ENCODE peak calls at places on chromosome 21, in five cellular contexts. M is activated B cell treated with CpG ODN at 0.5 μM for 24 hours, N is neural progenitor cell, Q is hepatocyte, W is GM13976. H is an unnamed sample.

GRCh38 chr21:36513430-36513829 is 33.5 kb upstream of the CLDN14 start:
- DNase-seq in W (no peak), N (no peak), M (peak), Q (no peak), H (no peak)

GRCh38 chr21:42820513-42821465 is 58.5 kb downstream of the WDR4 start:
- DNase-seq in N (no peak), M (no peak), Q (peak), W (no peak), H (peak)

GRCh38 chr21:36245115-36245514 is 74.9 kb upstream of the MORC3 start:
- DNase-seq in W (no peak), N (no peak), M (no peak), Q (no peak), H (no peak)

GRCh38 chr21:46550511-46550941 is 54.4 kb downstream of the S100B start:
- DNase-seq in M (no peak), N (no peak), Q (no peak), W (no peak), H (no peak)

GRCh38 chr21:41521489-41522027 is 13.6 kb upstream of the TMPRSS2 start:
- DNase-seq in Q (no peak), W (no peak), N (no peak), M (no peak), H (no peak)

GRCh38 chr21:37575536-37576083 is 209.0 kb downstream of the DYRK1A start:
- DNase-seq in Q (no peak), N (no peak), W (no peak), M (no peak), H (no peak)

GRCh38 chr21:42578761-42579415 is 65.2 kb downstream of the SLC37A1 start:
- DNase-seq in W (no peak), M (no peak), Q (no peak), N (no peak), H (no peak)

GRCh38 chr21:46560568-46561447 is 44.1 kb downstream of the S100B start:
- DNase-seq in W (no peak), M (no peak), N (no peak), Q (no peak), H (no peak)

GRCh38 chr21:42213082-42213774 is 5.7 kb upstream of the ABCG1 start:
- DNase-seq in W (no peak), N (no peak), M (no peak), Q (no peak), H (no peak)

GRCh38 chr21:34782666-34783365 is 114.0 kb downstream of the CLIC6 start:
- DNase-seq in W (no peak), N (no peak), M (no peak), Q (no peak), H (no peak)

GRCh38 chr21:25560151-25560783 is 47.0 kb downstream of the MRPL39 start:
- DNase-seq in N (no peak), M (no peak), Q (no peak), W (no peak), H (no peak)

GRCh38 chr21:25103500-25104207 is 503.6 kb downstream of the MRPL39 start:
- DNase-seq in M (no peak), Q (no peak), N (no peak), W (no peak), H (no peak)

GRCh38 chr21:46515109-46515508 is 56.4 kb downstream of the DIP2A start:
- DNase-seq in Q (no peak), W (no peak), M (no peak), N (no peak), H (no peak)

GRCh38 chr21:21010228-21010627 is 12.0 kb downstream of the NCAM2 start:
- DNase-seq in W (no peak), M (no peak), Q (no peak), N (no peak), H (no peak)

GRCh38 chr21:42559326-42559725 is 45.7 kb downstream of the SLC37A1 start:
- DNase-seq in M (no peak), W (no peak), Q (no peak), N (no peak), H (no peak)

GRCh38 chr21:29265690-29266479 is 32.8 kb upstream of the BACH1 start:
- DNase-seq in N (no peak), Q (no peak), W (no peak), M (no peak), H (no peak)

GRCh38 chr21:40095477-40095876 is 228.2 kb downstream of the PCP4 start:
- DNase-seq in Q (no peak), M (no peak), W (no peak), N (no peak), H (no peak)

GRCh38 chr21:46452719-46453118 is 6.0 kb upstream of the DIP2A start:
- DNase-seq in Q (no peak), M (no peak), N (no peak), W (no peak), H (no peak)

GRCh38 chr21:42161401-42161956 is 57.5 kb upstream of the ABCG1 start:
- DNase-seq in W (no peak), M (no peak), N (no peak), Q (no peak), H (no peak)

GRCh38 chr21:19048088-19048672 is 644.6 kb upstream of the TMPRSS15 start:
- DNase-seq in Q (peak), W (no peak), M (no peak), N (no peak), H (no peak)

GRCh38 chr21:42654179-42654912 is 925 bp downstream of the PDE9A start:
- DNase-seq in M (no peak), Q (peak), N (peak), W (peak), H (no peak)

GRCh38 chr21:42653492-42654061 is at the start of gene PDE9A:
- DNase-seq in Q (peak), N (peak), W (peak), M (no peak), H (peak)

GRCh38 chr21:46394819-46395152 is 63.9 kb upstream of the DIP2A start:
- DNase-seq in M (no peak), N (no peak), Q (no peak), W (no peak), H (no peak)

GRCh38 chr21:42903817-42904216 is 10.7 kb downstream of the NDUFV3 start:
- DNase-seq in M (no peak), W (no peak), Q (no peak), N (no peak), H (no peak)

GRCh38 chr21:45293726-45294401 is 6.2 kb upstream of the POFUT2 start:
- DNase-seq in W (no peak), Q (peak), M (peak), N (no peak), H (no peak)

GRCh38 chr21:45291613-45292398 is 4.1 kb upstream of the POFUT2 start:
- DNase-seq in N (no peak), Q (peak), M (no peak), W (no peak), H (peak)

GRCh38 chr21:45294509-45295291 is 7.0 kb upstream of the POFUT2 start:
- DNase-seq in Q (peak), N (no peak), M (peak), W (no peak), H (no peak)

GRCh38 chr21:45292399-45293213 is 4.9 kb upstream of the POFUT2 start:
- DNase-seq in N (peak), W (peak), Q (peak), M (peak), H (peak)

GRCh38 chr21:45293214-45293725 is 5.6 kb upstream of the POFUT2 start:
- DNase-seq in M (no peak), W (no peak), N (no peak), Q (peak), H (no peak)
- TF ChIP-seq CTCF in M (no peak), W (no peak), N (no peak), Q (no peak), H (no peak)

GRCh38 chr21:26845066-26845749 is at the start of gene ADAMTS1:
- DNase-seq in Q (peak), W (peak), M (no peak), N (peak), H (peak)

GRCh38 chr21:26844258-26845065 is 747 bp downstream of the ADAMTS1 start:
- DNase-seq in M (no peak), N (peak), Q (peak), W (no peak), H (peak)

GRCh38 chr21:26842976-26843911 is 2.0 kb downstream of the ADAMTS1 start:
- DNase-seq in N (peak), M (no peak), Q (peak), W (no peak), H (peak)

GRCh38 chr21:26842300-26842699 is 2.9 kb downstream of the ADAMTS1 start:
- DNase-seq in W (no peak), N (no peak), M (no peak), Q (no peak), H (no peak)

DNA sequence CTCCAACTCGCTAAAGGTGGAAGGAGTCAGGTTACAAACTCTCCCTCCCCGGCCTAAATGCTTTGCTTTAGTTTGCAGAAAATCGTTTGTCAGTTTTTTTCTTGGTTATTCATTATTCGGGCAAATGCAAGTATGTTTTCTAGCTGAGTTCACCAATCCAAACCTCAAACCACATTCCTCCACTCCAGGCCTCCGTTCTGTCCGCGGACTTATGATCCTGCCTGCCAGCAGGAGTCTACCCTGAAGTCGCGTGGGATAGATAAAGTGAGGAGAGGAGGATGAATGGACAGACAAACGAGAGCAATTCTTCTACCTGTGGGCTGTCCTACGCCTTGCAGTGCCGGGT is 1.3 kb downstream of the ADAMTS1 start:
- DNase-seq in N (peak), M (no peak), Q (peak), W (no peak), H (no peak)
- TF ChIP-seq CTCF in N (no peak), M (no peak), Q (no peak), W (no peak), H (no peak)

GRCh38 chr21:15729674-15730483 is at the start of gene USP25:
- DNase-seq in N (peak), Q (peak), W (peak), M (peak), H (peak)
- TF ChIP-seq CTCF in N (no peak), Q (no peak), W (peak), M (no peak), H (no peak)

GRCh38 chr21:17930102-17930501 is 110.9 kb upstream of the C21orf91 start:
- DNase-seq in N (peak), Q (no peak), M (no peak), W (no peak), H (no peak)

GRCh38 chr21:17929514-17929913 is 110.4 kb upstream of the C21orf91 start:
- DNase-seq in Q (no peak), M (no peak), N (peak), W (no peak), H (no peak)

GRCh38 chr21:17921579-17922530 is 102.7 kb upstream of the C21orf91 start:
- DNase-seq in M (no peak), Q (peak), W (no peak), N (no peak), H (no peak)

GRCh38 chr21:17925000-17925610 is 105.9 kb upstream of the C21orf91 start:
- DNase-seq in W (peak), N (peak), M (no peak), Q (peak), H (no peak)

GRCh38 chr21:17925900-17926299 is 106.7 kb upstream of the C21orf91 start:
- DNase-seq in W (no peak), M (no peak), Q (peak), N (peak), H (no peak)
- TF ChIP-seq CTCF in W (peak), M (no peak), Q (peak), N (peak), H (no peak)

GRCh38 chr21:39088831-39089380 is 94.3 kb downstream of the PSMG1 start:
- DNase-seq in M (no peak), N (no peak), Q (no peak), W (no peak), H (no peak)
- TF ChIP-seq CTCF in M (no peak), N (no peak), Q (no peak), W (no peak), H (no peak)

GRCh38 chr21:30444204-30444603 is 4.1 kb downstream of the KRTAP15-1 start:
- DNase-seq in N (peak), W (no peak), Q (no peak), M (no peak), H (no peak)
- TF ChIP-seq CTCF in N (no peak), W (no peak), Q (no peak), M (no peak), H (no peak)

DNA sequence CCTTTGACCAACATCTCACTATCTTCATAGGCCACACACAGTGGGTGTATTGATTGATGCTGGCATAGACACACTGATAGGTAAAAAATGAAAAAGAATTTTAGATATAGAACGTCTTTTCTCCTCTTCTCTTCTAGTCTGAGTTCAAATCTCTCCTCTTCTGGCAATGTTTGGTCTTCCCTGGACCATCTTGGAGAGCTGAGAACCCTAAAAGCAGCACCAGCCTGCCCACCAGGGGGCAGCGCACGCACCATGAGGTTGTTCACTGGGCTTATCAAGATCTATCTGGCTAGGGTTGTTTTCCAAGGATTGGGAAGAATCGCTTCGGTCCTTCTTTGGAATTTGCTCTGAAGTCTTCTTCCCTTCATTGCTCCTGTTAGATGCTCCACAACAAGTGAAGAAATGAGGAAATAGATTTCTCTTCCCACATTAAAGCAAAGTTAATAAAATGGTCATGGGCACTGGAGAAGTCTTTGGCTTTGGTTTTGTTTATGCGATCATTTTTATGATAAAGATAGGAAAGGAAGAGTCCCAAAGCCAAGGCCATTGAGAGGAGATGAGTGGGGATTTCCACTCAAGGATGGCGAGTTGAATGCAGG is 104.0 kb upstream of the OLIG2 start:
- DNase-seq in Q (no peak), M (peak), N (peak), W (peak), H (no peak)
- TF ChIP-seq CTCF in Q (no peak), M (peak), N (peak), W (peak), H (peak)

DNA sequence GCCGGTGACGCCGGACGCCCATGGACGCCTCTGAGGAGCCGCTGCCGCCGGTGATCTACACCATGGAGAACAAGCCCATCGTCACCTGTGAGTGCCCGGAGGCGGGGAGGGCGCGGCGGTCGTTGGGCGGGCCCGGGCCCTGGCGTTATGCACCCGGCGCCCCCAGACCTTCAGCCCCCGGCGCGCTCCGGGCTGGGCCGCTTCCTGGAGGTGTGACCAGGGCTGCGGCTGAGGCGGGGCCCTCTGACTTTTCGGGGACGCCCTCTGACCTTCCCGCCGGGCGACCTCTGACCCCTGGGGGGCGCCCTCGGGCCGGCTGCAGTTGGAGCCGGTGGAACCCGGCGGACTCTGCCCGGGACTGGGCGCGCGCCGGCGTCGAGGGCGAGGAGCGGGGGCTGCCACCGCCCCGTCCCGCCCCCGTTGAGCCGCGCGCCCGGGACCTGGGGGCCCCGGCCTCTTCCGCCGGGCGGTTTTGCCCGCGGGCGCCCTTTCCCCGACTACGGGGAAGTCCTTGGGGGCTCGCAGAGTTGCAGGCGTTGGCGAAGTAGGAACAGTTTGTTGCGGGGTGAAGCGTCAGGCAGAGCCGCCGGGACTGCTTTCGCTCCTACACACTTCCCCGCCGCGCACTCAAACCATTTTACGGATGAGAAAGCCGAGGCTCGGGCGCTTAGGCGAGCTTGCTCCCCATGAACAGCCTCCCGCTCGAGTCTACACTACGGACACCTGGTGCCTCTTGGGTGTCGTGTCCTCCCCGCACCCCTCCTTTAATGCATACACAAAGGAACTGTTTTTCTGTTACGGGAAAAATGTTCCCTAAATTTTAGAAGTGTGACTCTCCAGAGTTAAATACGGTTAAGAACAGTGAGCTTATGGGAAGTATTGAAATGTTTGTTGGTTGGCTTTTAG is 618 bp downstream of the TRAPPC10 start:
- DNase-seq in W (peak), N (peak), M (peak), Q (peak), H (peak)
- TF ChIP-seq CTCF in W (peak), N (peak), M (no peak), Q (peak), H (no peak)

H was measured in mesothelial cell of epicardium.